ENCODE peak calls at places on chromosome 15, in six cellular contexts. B, J, P, T, W and Q are unnamed samples.

GRCh38 chr15:94206463-94207167 is 24.7 kb upstream of the MCTP2 start:
- DNase-seq in B (peak; percentile 73), J (no peak), P (peak; percentile 78), T (no peak), W (no peak), Q (no peak)

GRCh38 chr15:41828747-41829270 is 917 bp downstream of the JMJD7 start:
- DNase-seq in B (no peak), J (no peak), P (no peak), T (no peak), W (no peak), Q (no peak)

GRCh38 chr15:97168704-97169475 is 791.6 kb upstream of the ARRDC4 start:
- DNase-seq in B (no peak), J (no peak), P (no peak), T (no peak), W (no peak), Q (no peak)

GRCh38 chr15:69524850-69525249 is 72.2 kb downstream of the RPLP1 start:
- DNase-seq in B (no peak), J (no peak), P (no peak), T (no peak), W (no peak), Q (no peak)

GRCh38 chr15:40754574-40754882 is 526 bp downstream of the RMDN3 start:
- DNase-seq in B (no peak), J (no peak), P (no peak), T (peak; percentile 46), W (no peak), Q (no peak)

GRCh38 chr15:70046716-70047369 is 50.9 kb downstream of the TLE3 start:
- DNase-seq in B (no peak), J (no peak), P (no peak), T (no peak), W (no peak), Q (no peak)

GRCh38 chr15:70095387-70096214 is 2.1 kb downstream of the TLE3 start:
- DNase-seq in B (no peak), J (no peak), P (no peak), T (peak; percentile 42), W (peak; percentile 29), Q (no peak)

GRCh38 chr15:51103330-51103729 is 8.6 kb upstream of the TNFAIP8L3 start:
- DNase-seq in B (no peak), J (no peak), P (no peak), T (no peak), W (no peak), Q (no peak)

GRCh38 chr15:93719941-93720351 is 511.4 kb upstream of the MCTP2 start:
- DNase-seq in B (no peak), J (no peak), P (no peak), T (no peak), W (no peak), Q (no peak)

GRCh38 chr15:85485956-85486567 is 105.7 kb downstream of the AKAP13 start:
- DNase-seq in B (no peak), J (peak; percentile 77), P (peak; percentile 62), T (peak; percentile 75), W (peak; percentile 82), Q (no peak)

GRCh38 chr15:94263341-94264273 is 32.2 kb downstream of the MCTP2 start:
- DNase-seq in B (peak; percentile 59), J (no peak), P (no peak), T (no peak), W (no peak), Q (no peak)

GRCh38 chr15:66433726-66434125 is 47.0 kb downstream of the MAP2K1 start:
- DNase-seq in B (no peak), J (no peak), P (no peak), T (no peak), W (no peak), Q (no peak)

GRCh38 chr15:66565141-66565595 is 630 bp downstream of the LCTL start:
- DNase-seq in B (no peak), J (no peak), P (no peak), T (no peak), W (no peak), Q (no peak)

GRCh38 chr15:47326506-47326905 is 390.8 kb upstream of the SEMA6D start:
- DNase-seq in B (no peak), J (no peak), P (no peak), T (no peak), W (no peak), Q (no peak)

GRCh38 chr15:70096215-70096974 is 1.3 kb downstream of the TLE3 start:
- DNase-seq in B (no peak), J (peak; percentile 75), P (peak; percentile 60), T (peak; percentile 46), W (peak; percentile 79), Q (no peak)

GRCh38 chr15:80588801-80589200 is 106.3 kb upstream of the ABHD17C start:
- DNase-seq in B (peak; percentile 74), J (no peak), P (no peak), T (no peak), W (no peak), Q (peak; percentile 34)

GRCh38 chr15:92627014-92627413 is 28.6 kb downstream of the FAM174B start:
- DNase-seq in B (no peak), J (no peak), P (no peak), T (peak; percentile 71), W (no peak), Q (no peak)

GRCh38 chr15:77419050-77419835 is 661 bp downstream of the PEAK1 start:
- DNase-seq in B (no peak), J (peak; percentile 19), P (peak; percentile 36), T (peak; percentile 47), W (peak; percentile 47), Q (no peak)
- TF ChIP-seq CTCF in B (peak; percentile 26), J (no peak), P (peak; percentile 48), T (peak; percentile 7), W (peak; percentile 35), Q (peak; percentile 23)

GRCh38 chr15:49131403-49131802 is 24.0 kb downstream of the COPS2 start:
- DNase-seq in B (no peak), J (no peak), P (no peak), T (no peak), W (no peak), Q (no peak)
- H3K36me3 ChIP-seq in B (peaks cover 1% of the 10 kb centered on the region), J (peaks cover 4% of the 10 kb centered on the region), P (peaks cover 82% of the 10 kb centered on the region), T (no peaks in the 10 kb centered on the region), W (peaks cover 98% of the 10 kb centered on the region), Q (no peaks in the 10 kb centered on the region)

GRCh38 chr15:58547628-58548307 is 116.0 kb downstream of the LIPC start:
- DNase-seq in B (no peak), J (no peak), P (no peak), T (no peak), W (no peak), Q (no peak)

GRCh38 chr15:58545307-58546065 is 113.7 kb downstream of the LIPC start:
- DNase-seq in B (no peak), J (no peak), P (peak; percentile 78), T (no peak), W (no peak), Q (no peak)

GRCh38 chr15:58543664-58544335 is 112.0 kb downstream of the LIPC start:
- DNase-seq in B (no peak), J (no peak), P (no peak), T (no peak), W (no peak), Q (no peak)

GRCh38 chr15:58546635-58547627 is 115.1 kb downstream of the LIPC start:
- DNase-seq in B (peak; percentile 50), J (no peak), P (no peak), T (peak; percentile 58), W (no peak), Q (peak; percentile 97)

GRCh38 chr15:58546066-58546591 is 114.3 kb downstream of the LIPC start:
- DNase-seq in B (no peak), J (no peak), P (no peak), T (no peak), W (no peak), Q (no peak)
- H3K4me3 ChIP-seq in B (no peak overlapping the region), J (no peak overlapping the region), P (no peak overlapping the region), T (no peak overlapping the region), W (no peak overlapping the region), Q (no peak overlapping the region)

GRCh38 chr15:39573844-39574243 is 7.0 kb upstream of the THBS1 start:
- DNase-seq in B (peak; percentile 51), J (no peak), P (no peak), T (no peak), W (no peak), Q (no peak)
- TF ChIP-seq CTCF in B (no peak), J (no peak), P (no peak), T (no peak), W (no peak), Q (no peak)

GRCh38 chr15:75367406-75367912 is 948 bp downstream of the MAN2C1 start:
- DNase-seq in B (no peak), J (no peak), P (no peak), T (no peak), W (no peak), Q (no peak)
- H3K36me3 ChIP-seq in B (peaks cover 24% of the 10 kb centered on the region), J (peaks cover 5% of the 10 kb centered on the region), P (peaks cover 67% of the 10 kb centered on the region), T (no peaks in the 10 kb centered on the region), W (peaks cover 49% of the 10 kb centered on the region), Q (peaks cover 3% of the 10 kb centered on the region)

GRCh38 chr15:55954862-55955605 is 38.4 kb downstream of the NEDD4 start:
- DNase-seq in B (no peak), J (no peak), P (no peak), T (no peak), W (no peak), Q (no peak)
- H3K4me3 ChIP-seq in B (no peak overlapping the region), J (no peak overlapping the region), P (no peak overlapping the region), T (no peak overlapping the region), W (no peak overlapping the region), Q (no peak overlapping the region)

GRCh38 chr15:64149424-64150235 is 1.9 kb upstream of the SNX22 start:
- DNase-seq in B (no peak), J (no peak), P (peak; percentile 35), T (no peak), W (peak; percentile 54), Q (no peak)
- TF ChIP-seq CTCF in B (peak; percentile 13), J (no peak), P (peak; percentile 49), T (no peak), W (peak; percentile 49), Q (no peak)